ENCODE peak calls at places on chromosomes 5 and 9, in ten cellular contexts. One of them, this sample, is unnamed.
A peak's percentile ranks its signal among the peaks of the same experiment; 100 is the strongest.

GRCh38 chr5:126464959-126465358 is 41.8 kb downstream of the GRAMD2B start:
- DNase-seq in CD8-positive, alpha-beta T cell: no peak
- DNase-seq in left ventricle myocardium inferior: no peak
- DNase-seq in psoas muscle: no peak
- DNase-seq in right atrium auricular region: no peak
- DNase-seq in endodermal cell: peak; percentile 62
- DNase-seq in heart right ventricle: no peak
- DNase-seq in sigmoid colon: no peak
- DNase-seq in cardiac muscle cell: no peak
- DNase-seq in mesendoderm: no peak
- DNase-seq in this sample: no peak

GRCh38 chr9:107390319-107390718 is 99.2 kb downstream of the KLF4 start:
- DNase-seq in CD8-positive, alpha-beta T cell: no peak
- DNase-seq in left ventricle myocardium inferior: no peak
- DNase-seq in psoas muscle: no peak
- DNase-seq in right atrium auricular region: no peak
- DNase-seq in endodermal cell: no peak
- DNase-seq in heart right ventricle: no peak
- DNase-seq in sigmoid colon: no peak
- DNase-seq in cardiac muscle cell: no peak
- DNase-seq in mesendoderm: no peak
- DNase-seq in this sample: no peak

GRCh38 chr9:96413312-96414221 is 4.6 kb downstream of the ZNF367 start:
- DNase-seq in CD8-positive, alpha-beta T cell: no peak
- DNase-seq in left ventricle myocardium inferior: no peak
- DNase-seq in psoas muscle: no peak
- DNase-seq in right atrium auricular region: no peak
- DNase-seq in endodermal cell: peak; percentile 44
- DNase-seq in heart right ventricle: peak; percentile 16
- DNase-seq in sigmoid colon: no peak
- DNase-seq in cardiac muscle cell: no peak
- DNase-seq in mesendoderm: no peak
- DNase-seq in this sample: peak; percentile 38

GRCh38 chr9:128371622-128372117 is 496 bp downstream of the URM1 start:
- DNase-seq in CD8-positive, alpha-beta T cell: no peak
- DNase-seq in left ventricle myocardium inferior: no peak
- DNase-seq in psoas muscle: no peak
- DNase-seq in right atrium auricular region: no peak
- DNase-seq in endodermal cell: no peak
- DNase-seq in heart right ventricle: no peak
- DNase-seq in sigmoid colon: no peak
- DNase-seq in cardiac muscle cell: no peak
- DNase-seq in mesendoderm: no peak
- DNase-seq in this sample: no peak

GRCh38 chr5:32504923-32505596 is 60.5 kb upstream of the ZFR start:
- DNase-seq in CD8-positive, alpha-beta T cell: no peak
- DNase-seq in left ventricle myocardium inferior: peak; percentile 70
- DNase-seq in psoas muscle: peak; percentile 52
- DNase-seq in right atrium auricular region: peak; percentile 71
- DNase-seq in endodermal cell: peak; percentile 50
- DNase-seq in heart right ventricle: peak; percentile 70
- DNase-seq in sigmoid colon: peak; percentile 91
- DNase-seq in cardiac muscle cell: peak; percentile 58
- DNase-seq in mesendoderm: no peak
- DNase-seq in this sample: no peak

GRCh38 chr5:93746406-93747056 is 5.1 kb upstream of the POU5F2 start:
- DNase-seq in CD8-positive, alpha-beta T cell: no peak
- DNase-seq in left ventricle myocardium inferior: no peak
- DNase-seq in psoas muscle: no peak
- DNase-seq in right atrium auricular region: no peak
- DNase-seq in endodermal cell: no peak
- DNase-seq in heart right ventricle: no peak
- DNase-seq in sigmoid colon: no peak
- DNase-seq in cardiac muscle cell: no peak
- DNase-seq in mesendoderm: peak; percentile 9
- DNase-seq in this sample: no peak

GRCh38 chr9:134671341-134672113 is 29.9 kb downstream of the COL5A1 start:
- DNase-seq in CD8-positive, alpha-beta T cell: no peak
- DNase-seq in left ventricle myocardium inferior: no peak
- DNase-seq in psoas muscle: peak; percentile 9
- DNase-seq in right atrium auricular region: no peak
- DNase-seq in endodermal cell: no peak
- DNase-seq in heart right ventricle: no peak
- DNase-seq in sigmoid colon: peak; percentile 44
- DNase-seq in cardiac muscle cell: no peak
- DNase-seq in mesendoderm: no peak
- DNase-seq in this sample: no peak

GRCh38 chr9:92489209-92489608 is 6.9 kb upstream of the ASPN start:
- DNase-seq in CD8-positive, alpha-beta T cell: no peak
- DNase-seq in left ventricle myocardium inferior: no peak
- DNase-seq in psoas muscle: no peak
- DNase-seq in right atrium auricular region: no peak
- DNase-seq in endodermal cell: no peak
- DNase-seq in heart right ventricle: no peak
- DNase-seq in sigmoid colon: no peak
- DNase-seq in cardiac muscle cell: no peak
- DNase-seq in mesendoderm: no peak
- DNase-seq in this sample: no peak

GRCh38 chr5:132414634-132415377 is 45.3 kb downstream of the SLC22A5 start:
- DNase-seq in CD8-positive, alpha-beta T cell: no peak
- DNase-seq in left ventricle myocardium inferior: no peak
- DNase-seq in psoas muscle: no peak
- DNase-seq in right atrium auricular region: no peak
- DNase-seq in endodermal cell: no peak
- DNase-seq in heart right ventricle: no peak
- DNase-seq in sigmoid colon: peak; percentile 37
- DNase-seq in cardiac muscle cell: no peak
- DNase-seq in mesendoderm: no peak
- DNase-seq in this sample: peak; percentile 43

GRCh38 chr9:130860458-130861316 is 25.6 kb downstream of the ABL1 start:
- DNase-seq in CD8-positive, alpha-beta T cell: no peak
- DNase-seq in left ventricle myocardium inferior: peak; percentile 83
- DNase-seq in psoas muscle: peak; percentile 85
- DNase-seq in right atrium auricular region: peak; percentile 98
- DNase-seq in endodermal cell: no peak
- DNase-seq in heart right ventricle: peak; percentile 88
- DNase-seq in sigmoid colon: peak; percentile 97
- DNase-seq in cardiac muscle cell: peak; percentile 81
- DNase-seq in mesendoderm: peak; percentile 61
- DNase-seq in this sample: no peak
- H3K36me3 ChIP-seq in CD8-positive, alpha-beta T cell: no peaks in the 10 kb centered on the region
- H3K36me3 ChIP-seq in left ventricle myocardium inferior: peaks cover 38% of the 10 kb centered on the region
- H3K36me3 ChIP-seq in psoas muscle: peaks cover 7% of the 10 kb centered on the region
- H3K36me3 ChIP-seq in right atrium auricular region: peaks cover 35% of the 10 kb centered on the region
- H3K36me3 ChIP-seq in endodermal cell: peaks cover 59% of the 10 kb centered on the region
- H3K36me3 ChIP-seq in heart right ventricle: peaks cover 62% of the 10 kb centered on the region
- H3K36me3 ChIP-seq in sigmoid colon: peaks cover 11% of the 10 kb centered on the region
- H3K36me3 ChIP-seq in cardiac muscle cell: peaks cover 40% of the 10 kb centered on the region
- H3K36me3 ChIP-seq in mesendoderm: peaks cover 6% of the 10 kb centered on the region
- H3K36me3 ChIP-seq in this sample: peaks cover 15% of the 10 kb centered on the region

DNA sequence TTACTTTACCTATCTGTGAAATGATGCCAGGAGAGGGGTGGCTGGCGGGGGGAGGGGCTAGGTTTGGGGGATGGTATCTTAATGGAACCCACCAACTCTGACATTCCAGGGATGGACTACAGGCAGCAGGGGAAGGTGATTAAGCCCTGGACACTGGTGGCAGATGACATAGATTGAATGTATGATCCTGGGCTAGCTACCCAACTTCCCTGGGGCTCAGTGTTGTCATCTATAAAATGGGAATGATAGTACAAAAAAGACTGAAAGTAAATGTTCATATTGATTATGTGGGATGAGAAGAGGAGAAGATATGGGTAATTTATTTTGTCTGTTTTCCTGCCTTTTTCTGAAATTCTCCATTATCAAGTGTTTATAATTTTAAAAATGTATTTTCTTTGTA is 6.2 kb downstream of the CORO2A start:
- DNase-seq in CD8-positive, alpha-beta T cell: no peak
- DNase-seq in left ventricle myocardium inferior: no peak
- DNase-seq in psoas muscle: no peak
- DNase-seq in right atrium auricular region: no peak
- DNase-seq in endodermal cell: no peak
- DNase-seq in heart right ventricle: no peak
- DNase-seq in sigmoid colon: no peak
- DNase-seq in cardiac muscle cell: no peak
- DNase-seq in mesendoderm: no peak
- DNase-seq in this sample: no peak
- H3K4me3 ChIP-seq in CD8-positive, alpha-beta T cell: no peak overlapping the region
- H3K4me3 ChIP-seq in left ventricle myocardium inferior: no peak overlapping the region
- H3K4me3 ChIP-seq in psoas muscle: no peak overlapping the region
- H3K4me3 ChIP-seq in right atrium auricular region: no peak overlapping the region
- H3K4me3 ChIP-seq in endodermal cell: no peak overlapping the region
- H3K4me3 ChIP-seq in heart right ventricle: no peak overlapping the region
- H3K4me3 ChIP-seq in sigmoid colon: no peak overlapping the region
- H3K4me3 ChIP-seq in cardiac muscle cell: no peak overlapping the region
- H3K4me3 ChIP-seq in mesendoderm: no peak overlapping the region
- H3K4me3 ChIP-seq in this sample: no peak overlapping the region

DNA sequence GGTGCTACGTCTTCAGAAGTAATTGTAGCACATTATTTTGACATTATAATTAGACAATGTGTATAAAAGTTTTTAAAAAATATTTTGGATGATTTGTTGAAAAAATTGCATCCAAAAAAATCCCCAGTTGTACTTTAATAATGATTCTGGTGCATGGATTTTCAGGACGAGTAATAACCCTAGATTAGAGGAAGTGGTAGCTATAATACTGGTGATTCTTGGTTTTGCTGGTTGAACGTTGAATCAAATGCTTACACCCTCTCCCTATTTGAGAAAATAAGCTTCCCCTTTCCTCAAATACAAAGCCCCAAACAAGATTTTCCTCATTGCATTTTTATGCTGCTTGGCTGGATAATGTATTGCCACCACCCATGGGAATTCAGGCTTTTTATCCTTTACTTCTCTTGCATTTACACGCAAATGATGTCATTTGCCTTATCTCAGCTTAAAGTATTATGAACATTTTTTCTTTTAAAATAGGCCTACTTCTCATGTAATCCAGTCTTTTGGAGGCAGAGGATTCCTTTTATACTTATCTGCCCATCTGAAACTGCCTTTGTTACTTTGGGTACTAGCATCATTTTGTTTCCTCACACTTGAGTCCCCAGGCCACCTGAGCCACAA is 86.3 kb downstream of the UBE2R2 start:
- DNase-seq in CD8-positive, alpha-beta T cell: no peak
- DNase-seq in left ventricle myocardium inferior: no peak
- DNase-seq in psoas muscle: no peak
- DNase-seq in right atrium auricular region: no peak
- DNase-seq in endodermal cell: no peak
- DNase-seq in heart right ventricle: no peak
- DNase-seq in sigmoid colon: no peak
- DNase-seq in cardiac muscle cell: no peak
- DNase-seq in mesendoderm: no peak
- DNase-seq in this sample: no peak
- H3K36me3 ChIP-seq in CD8-positive, alpha-beta T cell: peaks cover 17% of the 10 kb centered on the region
- H3K36me3 ChIP-seq in left ventricle myocardium inferior: peaks cover 35% of the 10 kb centered on the region
- H3K36me3 ChIP-seq in psoas muscle: no peaks in the 10 kb centered on the region
- H3K36me3 ChIP-seq in right atrium auricular region: peaks cover 25% of the 10 kb centered on the region
- H3K36me3 ChIP-seq in endodermal cell: peaks cover 68% of the 10 kb centered on the region
- H3K36me3 ChIP-seq in heart right ventricle: peaks cover 41% of the 10 kb centered on the region
- H3K36me3 ChIP-seq in sigmoid colon: peaks cover 10% of the 10 kb centered on the region
- H3K36me3 ChIP-seq in cardiac muscle cell: peaks cover 20% of the 10 kb centered on the region
- H3K36me3 ChIP-seq in mesendoderm: no peaks in the 10 kb centered on the region
- H3K36me3 ChIP-seq in this sample: peaks cover 3% of the 10 kb centered on the region

GRCh38 chr9:97501972-97502221 is 431 bp downstream of the TMOD1 start:
- DNase-seq in CD8-positive, alpha-beta T cell: no peak
- DNase-seq in left ventricle myocardium inferior: no peak
- DNase-seq in psoas muscle: no peak
- DNase-seq in right atrium auricular region: no peak
- DNase-seq in endodermal cell: peak; percentile 72
- DNase-seq in heart right ventricle: no peak
- DNase-seq in sigmoid colon: no peak
- DNase-seq in cardiac muscle cell: no peak
- DNase-seq in mesendoderm: no peak
- DNase-seq in this sample: peak; percentile 41

GRCh38 chr9:97501177-97501971 is at the start of gene TMOD1:
- DNase-seq in CD8-positive, alpha-beta T cell: peak; percentile 10
- DNase-seq in left ventricle myocardium inferior: peak; percentile 82
- DNase-seq in psoas muscle: peak; percentile 81
- DNase-seq in right atrium auricular region: no peak
- DNase-seq in endodermal cell: peak; percentile 87
- DNase-seq in heart right ventricle: peak; percentile 71
- DNase-seq in sigmoid colon: peak; percentile 86
- DNase-seq in cardiac muscle cell: peak; percentile 90
- DNase-seq in mesendoderm: peak; percentile 65
- DNase-seq in this sample: peak; percentile 85

GRCh38 chr9:97500263-97500662 is 1.2 kb upstream of the TMOD1 start:
- DNase-seq in CD8-positive, alpha-beta T cell: no peak
- DNase-seq in left ventricle myocardium inferior: no peak
- DNase-seq in psoas muscle: no peak
- DNase-seq in right atrium auricular region: no peak
- DNase-seq in endodermal cell: no peak
- DNase-seq in heart right ventricle: no peak
- DNase-seq in sigmoid colon: no peak
- DNase-seq in cardiac muscle cell: no peak
- DNase-seq in mesendoderm: no peak
- DNase-seq in this sample: peak; percentile 39

GRCh38 chr9:97502222-97502983 is 937 bp downstream of the TMOD1 start:
- DNase-seq in CD8-positive, alpha-beta T cell: no peak
- DNase-seq in left ventricle myocardium inferior: peak; percentile 36
- DNase-seq in psoas muscle: peak; percentile 51
- DNase-seq in right atrium auricular region: no peak
- DNase-seq in endodermal cell: peak; percentile 76
- DNase-seq in heart right ventricle: peak; percentile 45
- DNase-seq in sigmoid colon: no peak
- DNase-seq in cardiac muscle cell: peak; percentile 53
- DNase-seq in mesendoderm: peak; percentile 11
- DNase-seq in this sample: peak; percentile 58

GRCh38 chr9:97500765-97501176 is 695 bp upstream of the TMOD1 start:
- DNase-seq in CD8-positive, alpha-beta T cell: no peak
- DNase-seq in left ventricle myocardium inferior: no peak
- DNase-seq in psoas muscle: no peak
- DNase-seq in right atrium auricular region: no peak
- DNase-seq in endodermal cell: no peak
- DNase-seq in heart right ventricle: no peak
- DNase-seq in sigmoid colon: no peak
- DNase-seq in cardiac muscle cell: no peak
- DNase-seq in mesendoderm: no peak
- DNase-seq in this sample: no peak
- H3K4me3 ChIP-seq in CD8-positive, alpha-beta T cell: peak overlapping the region; percentile 23
- H3K4me3 ChIP-seq in left ventricle myocardium inferior: peak overlapping the region; percentile 77
- H3K4me3 ChIP-seq in psoas muscle: peak overlapping the region; percentile 67
- H3K4me3 ChIP-seq in right atrium auricular region: peak overlapping the region; percentile 31
- H3K4me3 ChIP-seq in endodermal cell: peak overlapping the region; percentile 75
- H3K4me3 ChIP-seq in heart right ventricle: peak overlapping the region; percentile 91
- H3K4me3 ChIP-seq in sigmoid colon: peak overlapping the region; percentile 85
- H3K4me3 ChIP-seq in cardiac muscle cell: peak overlapping the region; percentile 86
- H3K4me3 ChIP-seq in mesendoderm: no peak overlapping the region
- H3K4me3 ChIP-seq in this sample: peak overlapping the region; percentile 58

GRCh38 chr5:79628276-79628675 is 16.0 kb downstream of the TENT2 start:
- DNase-seq in CD8-positive, alpha-beta T cell: no peak
- DNase-seq in left ventricle myocardium inferior: no peak
- DNase-seq in psoas muscle: no peak
- DNase-seq in right atrium auricular region: no peak
- DNase-seq in endodermal cell: no peak
- DNase-seq in heart right ventricle: no peak
- DNase-seq in sigmoid colon: no peak
- DNase-seq in cardiac muscle cell: no peak
- DNase-seq in mesendoderm: no peak
- DNase-seq in this sample: no peak
- H3K36me3 ChIP-seq in CD8-positive, alpha-beta T cell: peaks cover 20% of the 10 kb centered on the region
- H3K36me3 ChIP-seq in left ventricle myocardium inferior: peaks cover 66% of the 10 kb centered on the region
- H3K36me3 ChIP-seq in psoas muscle: no peaks in the 10 kb centered on the region
- H3K36me3 ChIP-seq in right atrium auricular region: peaks cover 28% of the 10 kb centered on the region
- H3K36me3 ChIP-seq in endodermal cell: peaks cover 80% of the 10 kb centered on the region
- H3K36me3 ChIP-seq in heart right ventricle: peaks cover 97% of the 10 kb centered on the region
- H3K36me3 ChIP-seq in sigmoid colon: peaks cover 20% of the 10 kb centered on the region
- H3K36me3 ChIP-seq in cardiac muscle cell: peaks cover 29% of the 10 kb centered on the region
- H3K36me3 ChIP-seq in mesendoderm: no peaks in the 10 kb centered on the region
- H3K36me3 ChIP-seq in this sample: peaks cover 5% of the 10 kb centered on the region